ENCODE peak calls at places on chromosomes 3 and 15, in six cellular contexts. C is DMS 273 treated with DMSO at 0.1 percent for 48 hours; M is anterior cingulate cortex; A is ELR; P is stimulated activated CD4-positive, alpha-beta T cell treated with anti-CD3 and anti-CD28 coated beads, Interleukin-4, amount 100 ng/mL, for 24 hours; D is NB4. N is an unnamed sample.
A peak's percentile ranks its signal among the peaks of the same experiment; 100 is the strongest.

GRCh38 chr3:158160958-158161357 is 51.1 kb downstream of the RSRC1 start:
- DNase-seq in P (no peak), D (peak; percentile 6), C (no peak), A (peak; percentile 92), M (no peak), N (no peak)

GRCh38 chr3:124784686-124785382 is 54.6 kb downstream of the UMPS start:
- DNase-seq in D (no peak), M (no peak), A (no peak), P (no peak), C (no peak), N (no peak)

GRCh38 chr15:97909291-97909891 is 51.1 kb upstream of the ARRDC4 start:
- DNase-seq in M (no peak), C (no peak), P (peak; percentile 41), D (peak; percentile 72), A (peak; percentile 63), N (no peak)

GRCh38 chr15:37081985-37082384 is 18.4 kb downstream of the MEIS2 start:
- DNase-seq in M (no peak), C (no peak), D (no peak), P (no peak), A (no peak), N (no peak)

GRCh38 chr3:150367771-150368170 is 40.3 kb upstream of the TSC22D2 start:
- DNase-seq in M (no peak), A (no peak), D (no peak), C (no peak), P (no peak), N (no peak)

GRCh38 chr15:91855684-91856553 is 2.4 kb downstream of the SLCO3A1 start:
- DNase-seq in A (no peak), M (no peak), D (peak; percentile 8), C (peak; percentile 47), P (peak; percentile 44), N (no peak)

GRCh38 chr3:127779747-127780146 is 42.6 kb downstream of the MGLL start:
- DNase-seq in A (peak; percentile 78), P (no peak), M (no peak), D (peak; percentile 33), C (no peak), N (no peak)

GRCh38 chr15:101308604-101309435 is 13.8 kb upstream of the SNRPA1 start:
- DNase-seq in M (no peak), P (no peak), D (no peak), A (no peak), C (no peak), N (peak; percentile 79)

GRCh38 chr15:72341361-72341760 is 21.4 kb upstream of the CELF6 start:
- DNase-seq in M (no peak), D (no peak), A (peak; percentile 45), C (no peak), P (no peak), N (no peak)

GRCh38 chr15:88990185-88990679 is 77.1 kb upstream of the MFGE8 start:
- DNase-seq in D (no peak), P (no peak), C (no peak), M (no peak), A (peak; percentile 30), N (no peak)